ENCODE peak calls at places on chromosomes 1 and 21, in ten cellular contexts. One of them, this sample, is unnamed.

GRCh38 chr21:39377444-39378050 is 28.7 kb upstream of the HMGN1 start:
- DNase-seq in ELR: peak; percentile 35
- DNase-seq in OCI-LY7: no peak
- DNase-seq in NCI-H1105: no peak
- DNase-seq in tibial nerve: no peak
- DNase-seq in AG09319: no peak
- DNase-seq in activated CD4-positive, alpha-beta T cell treated with anti-CD3 and anti-CD28 coated beads, Interleukin-2, amount 10 ng/mL, durations not matched to agents 7 days and 5 days: no peak
- DNase-seq in fibroblast of lung: peak; percentile 7
- DNase-seq in midbrain: no peak
- DNase-seq in T-cell: no peak
- DNase-seq in this sample: no peak

GRCh38 chr1:182996816-182997215 is 26.4 kb upstream of the LAMC1 start:
- DNase-seq in ELR: peak; percentile 54
- DNase-seq in OCI-LY7: no peak
- DNase-seq in NCI-H1105: no peak
- DNase-seq in tibial nerve: no peak
- DNase-seq in AG09319: no peak
- DNase-seq in activated CD4-positive, alpha-beta T cell treated with anti-CD3 and anti-CD28 coated beads, Interleukin-2, amount 10 ng/mL, durations not matched to agents 7 days and 5 days: no peak
- DNase-seq in fibroblast of lung: peak; percentile 31
- DNase-seq in midbrain: no peak
- DNase-seq in T-cell: no peak
- DNase-seq in this sample: no peak

GRCh38 chr1:46667782-46668760 is at the start of gene ATPAF1:
- DNase-seq in ELR: peak; percentile 76
- DNase-seq in OCI-LY7: peak; percentile 71
- DNase-seq in NCI-H1105: peak; percentile 53
- DNase-seq in tibial nerve: peak; percentile 30
- DNase-seq in AG09319: peak; percentile 48
- DNase-seq in activated CD4-positive, alpha-beta T cell treated with anti-CD3 and anti-CD28 coated beads, Interleukin-2, amount 10 ng/mL, durations not matched to agents 7 days and 5 days: peak; percentile 67
- DNase-seq in fibroblast of lung: peak; percentile 74
- DNase-seq in midbrain: peak; percentile 79
- DNase-seq in T-cell: peak; percentile 24
- DNase-seq in this sample: peak; percentile 85

GRCh38 chr21:39852021-39852721 is 15.1 kb upstream of the PCP4 start:
- DNase-seq in ELR: no peak
- DNase-seq in OCI-LY7: no peak
- DNase-seq in NCI-H1105: no peak
- DNase-seq in tibial nerve: no peak
- DNase-seq in AG09319: no peak
- DNase-seq in activated CD4-positive, alpha-beta T cell treated with anti-CD3 and anti-CD28 coated beads, Interleukin-2, amount 10 ng/mL, durations not matched to agents 7 days and 5 days: no peak
- DNase-seq in fibroblast of lung: no peak
- DNase-seq in midbrain: no peak
- DNase-seq in T-cell: no peak
- DNase-seq in this sample: no peak

GRCh38 chr1:62185677-62186076 is 9.0 kb upstream of the L1TD1 start:
- DNase-seq in ELR: no peak
- DNase-seq in OCI-LY7: no peak
- DNase-seq in NCI-H1105: no peak
- DNase-seq in tibial nerve: no peak
- DNase-seq in AG09319: no peak
- DNase-seq in activated CD4-positive, alpha-beta T cell treated with anti-CD3 and anti-CD28 coated beads, Interleukin-2, amount 10 ng/mL, durations not matched to agents 7 days and 5 days: no peak
- DNase-seq in fibroblast of lung: no peak
- DNase-seq in midbrain: no peak
- DNase-seq in T-cell: no peak
- DNase-seq in this sample: no peak

GRCh38 chr1:173255214-173255813 is 48.2 kb upstream of the TNFSF4 start:
- DNase-seq in ELR: peak; percentile 63
- DNase-seq in OCI-LY7: peak; percentile 54
- DNase-seq in NCI-H1105: no peak
- DNase-seq in tibial nerve: no peak
- DNase-seq in AG09319: no peak
- DNase-seq in activated CD4-positive, alpha-beta T cell treated with anti-CD3 and anti-CD28 coated beads, Interleukin-2, amount 10 ng/mL, durations not matched to agents 7 days and 5 days: no peak
- DNase-seq in fibroblast of lung: peak; percentile 39
- DNase-seq in midbrain: no peak
- DNase-seq in T-cell: no peak
- DNase-seq in this sample: peak; percentile 27

GRCh38 chr1:198937231-198938031 is 298.6 kb downstream of the PTPRC start:
- DNase-seq in ELR: peak; percentile 96
- DNase-seq in OCI-LY7: peak; percentile 94
- DNase-seq in NCI-H1105: peak; percentile 57
- DNase-seq in tibial nerve: peak; percentile 17
- DNase-seq in AG09319: peak; percentile 67
- DNase-seq in activated CD4-positive, alpha-beta T cell treated with anti-CD3 and anti-CD28 coated beads, Interleukin-2, amount 10 ng/mL, durations not matched to agents 7 days and 5 days: peak; percentile 77
- DNase-seq in fibroblast of lung: peak; percentile 97
- DNase-seq in midbrain: peak; percentile 93
- DNase-seq in T-cell: peak; percentile 20
- DNase-seq in this sample: peak; percentile 93

GRCh38 chr21:24112020-24112419 is 1495.3 kb downstream of the MRPL39 start:
- DNase-seq in ELR: no peak
- DNase-seq in OCI-LY7: no peak
- DNase-seq in NCI-H1105: no peak
- DNase-seq in tibial nerve: no peak
- DNase-seq in AG09319: no peak
- DNase-seq in activated CD4-positive, alpha-beta T cell treated with anti-CD3 and anti-CD28 coated beads, Interleukin-2, amount 10 ng/mL, durations not matched to agents 7 days and 5 days: no peak
- DNase-seq in fibroblast of lung: peak; percentile 22
- DNase-seq in midbrain: no peak
- DNase-seq in T-cell: no peak
- DNase-seq in this sample: no peak

GRCh38 chr1:59856725-59857338 is 42.1 kb downstream of the HOOK1 start:
- DNase-seq in ELR: no peak
- DNase-seq in OCI-LY7: no peak
- DNase-seq in NCI-H1105: no peak
- DNase-seq in tibial nerve: no peak
- DNase-seq in AG09319: no peak
- DNase-seq in activated CD4-positive, alpha-beta T cell treated with anti-CD3 and anti-CD28 coated beads, Interleukin-2, amount 10 ng/mL, durations not matched to agents 7 days and 5 days: no peak
- DNase-seq in fibroblast of lung: no peak
- DNase-seq in midbrain: no peak
- DNase-seq in T-cell: no peak
- DNase-seq in this sample: no peak

GRCh38 chr1:181089777-181090505 is 1.4 kb downstream of the IER5 start:
- DNase-seq in ELR: peak; percentile 76
- DNase-seq in OCI-LY7: peak; percentile 71
- DNase-seq in NCI-H1105: peak; percentile 64
- DNase-seq in tibial nerve: peak; percentile 30
- DNase-seq in AG09319: no peak
- DNase-seq in activated CD4-positive, alpha-beta T cell treated with anti-CD3 and anti-CD28 coated beads, Interleukin-2, amount 10 ng/mL, durations not matched to agents 7 days and 5 days: peak; percentile 73
- DNase-seq in fibroblast of lung: peak; percentile 63
- DNase-seq in midbrain: peak; percentile 64
- DNase-seq in T-cell: peak; percentile 79
- DNase-seq in this sample: no peak

GRCh38 chr21:37219766-37220432 is 47.2 kb downstream of the VPS26C start:
- DNase-seq in ELR: peak; percentile 5
- DNase-seq in OCI-LY7: no peak
- DNase-seq in NCI-H1105: no peak
- DNase-seq in tibial nerve: no peak
- DNase-seq in AG09319: no peak
- DNase-seq in activated CD4-positive, alpha-beta T cell treated with anti-CD3 and anti-CD28 coated beads, Interleukin-2, amount 10 ng/mL, durations not matched to agents 7 days and 5 days: peak; percentile 33
- DNase-seq in fibroblast of lung: peak; percentile 31
- DNase-seq in midbrain: no peak
- DNase-seq in T-cell: no peak
- DNase-seq in this sample: no peak

GRCh38 chr1:11590395-11590794 is 63.8 kb downstream of the FBXO2 start:
- DNase-seq in ELR: no peak
- DNase-seq in OCI-LY7: peak; percentile 14
- DNase-seq in NCI-H1105: no peak
- DNase-seq in tibial nerve: no peak
- DNase-seq in AG09319: no peak
- DNase-seq in activated CD4-positive, alpha-beta T cell treated with anti-CD3 and anti-CD28 coated beads, Interleukin-2, amount 10 ng/mL, durations not matched to agents 7 days and 5 days: no peak
- DNase-seq in fibroblast of lung: no peak
- DNase-seq in midbrain: no peak
- DNase-seq in T-cell: no peak
- DNase-seq in this sample: no peak

GRCh38 chr1:91546876-91547275 is 46.2 kb downstream of the CDC7 start:
- DNase-seq in ELR: no peak
- DNase-seq in OCI-LY7: no peak
- DNase-seq in NCI-H1105: no peak
- DNase-seq in tibial nerve: no peak
- DNase-seq in AG09319: no peak
- DNase-seq in activated CD4-positive, alpha-beta T cell treated with anti-CD3 and anti-CD28 coated beads, Interleukin-2, amount 10 ng/mL, durations not matched to agents 7 days and 5 days: no peak
- DNase-seq in fibroblast of lung: no peak
- DNase-seq in midbrain: no peak
- DNase-seq in T-cell: no peak
- DNase-seq in this sample: no peak

GRCh38 chr1:5711079-5711478 is 281.1 kb downstream of the NPHP4 start:
- DNase-seq in ELR: no peak
- DNase-seq in OCI-LY7: no peak
- DNase-seq in NCI-H1105: no peak
- DNase-seq in tibial nerve: no peak
- DNase-seq in AG09319: no peak
- DNase-seq in activated CD4-positive, alpha-beta T cell treated with anti-CD3 and anti-CD28 coated beads, Interleukin-2, amount 10 ng/mL, durations not matched to agents 7 days and 5 days: no peak
- DNase-seq in fibroblast of lung: no peak
- DNase-seq in midbrain: no peak
- DNase-seq in T-cell: no peak
- DNase-seq in this sample: no peak

GRCh38 chr1:117225931-117226330 is 15.2 kb upstream of the VTCN1 start:
- DNase-seq in ELR: no peak
- DNase-seq in OCI-LY7: no peak
- DNase-seq in NCI-H1105: no peak
- DNase-seq in tibial nerve: no peak
- DNase-seq in AG09319: no peak
- DNase-seq in activated CD4-positive, alpha-beta T cell treated with anti-CD3 and anti-CD28 coated beads, Interleukin-2, amount 10 ng/mL, durations not matched to agents 7 days and 5 days: no peak
- DNase-seq in fibroblast of lung: peak; percentile 3
- DNase-seq in midbrain: no peak
- DNase-seq in T-cell: no peak
- DNase-seq in this sample: no peak

GRCh38 chr1:22916469-22916817 is 56.2 kb downstream of the LACTBL1 start:
- DNase-seq in ELR: no peak
- DNase-seq in OCI-LY7: peak; percentile 12
- DNase-seq in NCI-H1105: peak; percentile 17
- DNase-seq in tibial nerve: no peak
- DNase-seq in AG09319: no peak
- DNase-seq in activated CD4-positive, alpha-beta T cell treated with anti-CD3 and anti-CD28 coated beads, Interleukin-2, amount 10 ng/mL, durations not matched to agents 7 days and 5 days: no peak
- DNase-seq in fibroblast of lung: peak; percentile 6
- DNase-seq in midbrain: peak; percentile 40
- DNase-seq in T-cell: no peak
- DNase-seq in this sample: no peak

GRCh38 chr1:72230746-72231145 is 51.6 kb downstream of the NEGR1 start:
- DNase-seq in ELR: peak; percentile 53
- DNase-seq in OCI-LY7: no peak
- DNase-seq in NCI-H1105: no peak
- DNase-seq in tibial nerve: no peak
- DNase-seq in AG09319: no peak
- DNase-seq in activated CD4-positive, alpha-beta T cell treated with anti-CD3 and anti-CD28 coated beads, Interleukin-2, amount 10 ng/mL, durations not matched to agents 7 days and 5 days: no peak
- DNase-seq in fibroblast of lung: peak; percentile 51
- DNase-seq in midbrain: no peak
- DNase-seq in T-cell: no peak
- DNase-seq in this sample: peak; percentile 49

GRCh38 chr1:29760165-29760564 is 523.8 kb downstream of the PTPRU start:
- DNase-seq in ELR: no peak
- DNase-seq in OCI-LY7: no peak
- DNase-seq in NCI-H1105: no peak
- DNase-seq in tibial nerve: no peak
- DNase-seq in AG09319: no peak
- DNase-seq in activated CD4-positive, alpha-beta T cell treated with anti-CD3 and anti-CD28 coated beads, Interleukin-2, amount 10 ng/mL, durations not matched to agents 7 days and 5 days: no peak
- DNase-seq in fibroblast of lung: no peak
- DNase-seq in midbrain: no peak
- DNase-seq in T-cell: no peak
- DNase-seq in this sample: no peak

GRCh38 chr1:151197863-151198253 is 494 bp upstream of the PIP5K1A start:
- DNase-seq in ELR: no peak
- DNase-seq in OCI-LY7: no peak
- DNase-seq in NCI-H1105: no peak
- DNase-seq in tibial nerve: no peak
- DNase-seq in AG09319: no peak
- DNase-seq in activated CD4-positive, alpha-beta T cell treated with anti-CD3 and anti-CD28 coated beads, Interleukin-2, amount 10 ng/mL, durations not matched to agents 7 days and 5 days: no peak
- DNase-seq in fibroblast of lung: no peak
- DNase-seq in midbrain: no peak
- DNase-seq in T-cell: no peak
- DNase-seq in this sample: no peak

GRCh38 chr1:9822897-9823692 is 670 bp downstream of the CLSTN1 start:
- DNase-seq in ELR: peak; percentile 45
- DNase-seq in OCI-LY7: peak; percentile 60
- DNase-seq in NCI-H1105: no peak
- DNase-seq in tibial nerve: no peak
- DNase-seq in AG09319: no peak
- DNase-seq in activated CD4-positive, alpha-beta T cell treated with anti-CD3 and anti-CD28 coated beads, Interleukin-2, amount 10 ng/mL, durations not matched to agents 7 days and 5 days: peak; percentile 30
- DNase-seq in fibroblast of lung: peak; percentile 26
- DNase-seq in midbrain: no peak
- DNase-seq in T-cell: no peak
- DNase-seq in this sample: no peak

GRCh38 chr1:41733021-41733420 is 185.7 kb downstream of the HIVEP3 start:
- DNase-seq in ELR: no peak
- DNase-seq in OCI-LY7: no peak
- DNase-seq in NCI-H1105: no peak
- DNase-seq in tibial nerve: no peak
- DNase-seq in AG09319: no peak
- DNase-seq in activated CD4-positive, alpha-beta T cell treated with anti-CD3 and anti-CD28 coated beads, Interleukin-2, amount 10 ng/mL, durations not matched to agents 7 days and 5 days: no peak
- DNase-seq in fibroblast of lung: no peak
- DNase-seq in midbrain: no peak
- DNase-seq in T-cell: no peak
- DNase-seq in this sample: peak; percentile 11

GRCh38 chr1:22252902-22253790 is 110.2 kb upstream of the WNT4 start:
- DNase-seq in ELR: no peak
- DNase-seq in OCI-LY7: no peak
- DNase-seq in NCI-H1105: no peak
- DNase-seq in tibial nerve: no peak
- DNase-seq in AG09319: no peak
- DNase-seq in activated CD4-positive, alpha-beta T cell treated with anti-CD3 and anti-CD28 coated beads, Interleukin-2, amount 10 ng/mL, durations not matched to agents 7 days and 5 days: no peak
- DNase-seq in fibroblast of lung: no peak
- DNase-seq in midbrain: no peak
- DNase-seq in T-cell: no peak
- DNase-seq in this sample: no peak

GRCh38 chr1:14138627-14139026 is 438.6 kb downstream of the PRDM2 start:
- DNase-seq in ELR: no peak
- DNase-seq in OCI-LY7: no peak
- DNase-seq in NCI-H1105: no peak
- DNase-seq in tibial nerve: no peak
- DNase-seq in AG09319: no peak
- DNase-seq in activated CD4-positive, alpha-beta T cell treated with anti-CD3 and anti-CD28 coated beads, Interleukin-2, amount 10 ng/mL, durations not matched to agents 7 days and 5 days: no peak
- DNase-seq in fibroblast of lung: no peak
- DNase-seq in midbrain: no peak
- DNase-seq in T-cell: no peak
- DNase-seq in this sample: peak; percentile 15

GRCh38 chr1:70284366-70284765 is 63.2 kb downstream of the SRSF11 start:
- DNase-seq in ELR: no peak
- DNase-seq in OCI-LY7: no peak
- DNase-seq in NCI-H1105: no peak
- DNase-seq in tibial nerve: no peak
- DNase-seq in AG09319: no peak
- DNase-seq in activated CD4-positive, alpha-beta T cell treated with anti-CD3 and anti-CD28 coated beads, Interleukin-2, amount 10 ng/mL, durations not matched to agents 7 days and 5 days: no peak
- DNase-seq in fibroblast of lung: no peak
- DNase-seq in midbrain: no peak
- DNase-seq in T-cell: no peak
- DNase-seq in this sample: no peak

GRCh38 chr1:158730453-158730852 is 9.9 kb upstream of the OR6K3 start:
- DNase-seq in ELR: no peak
- DNase-seq in OCI-LY7: no peak
- DNase-seq in NCI-H1105: no peak
- DNase-seq in tibial nerve: no peak
- DNase-seq in AG09319: no peak
- DNase-seq in activated CD4-positive, alpha-beta T cell treated with anti-CD3 and anti-CD28 coated beads, Interleukin-2, amount 10 ng/mL, durations not matched to agents 7 days and 5 days: no peak
- DNase-seq in fibroblast of lung: no peak
- DNase-seq in midbrain: no peak
- DNase-seq in T-cell: no peak
- DNase-seq in this sample: no peak

GRCh38 chr1:148166558-148167492 is 14.7 kb upstream of the NBPF11 start:
- DNase-seq in ELR: peak; percentile 43
- DNase-seq in OCI-LY7: peak; percentile 33
- DNase-seq in NCI-H1105: peak; percentile 3
- DNase-seq in tibial nerve: no peak
- DNase-seq in AG09319: no peak
- DNase-seq in activated CD4-positive, alpha-beta T cell treated with anti-CD3 and anti-CD28 coated beads, Interleukin-2, amount 10 ng/mL, durations not matched to agents 7 days and 5 days: no peak
- DNase-seq in fibroblast of lung: no peak
- DNase-seq in midbrain: no peak
- DNase-seq in T-cell: no peak
- DNase-seq in this sample: no peak

GRCh38 chr1:43437031-43437973 is 16.4 kb downstream of the HYI start:
- DNase-seq in ELR: no peak
- DNase-seq in OCI-LY7: no peak
- DNase-seq in NCI-H1105: no peak
- DNase-seq in tibial nerve: no peak
- DNase-seq in AG09319: no peak
- DNase-seq in activated CD4-positive, alpha-beta T cell treated with anti-CD3 and anti-CD28 coated beads, Interleukin-2, amount 10 ng/mL, durations not matched to agents 7 days and 5 days: no peak
- DNase-seq in fibroblast of lung: no peak
- DNase-seq in midbrain: no peak
- DNase-seq in T-cell: no peak
- DNase-seq in this sample: no peak

GRCh38 chr1:180626711-180627110 is 5.1 kb upstream of the XPR1 start:
- DNase-seq in ELR: no peak
- DNase-seq in OCI-LY7: no peak
- DNase-seq in NCI-H1105: no peak
- DNase-seq in tibial nerve: no peak
- DNase-seq in AG09319: no peak
- DNase-seq in activated CD4-positive, alpha-beta T cell treated with anti-CD3 and anti-CD28 coated beads, Interleukin-2, amount 10 ng/mL, durations not matched to agents 7 days and 5 days: no peak
- DNase-seq in fibroblast of lung: no peak
- DNase-seq in midbrain: no peak
- DNase-seq in T-cell: no peak
- DNase-seq in this sample: no peak